ENCODE peak calls at places on chromosomes 12 and 14, in ten cellular contexts. One of them, this sample, is unnamed.

GRCh38 chr14:54627718-54628345 is 60.9 kb downstream of the SAMD4A start:
- DNase-seq in SW 1271: no peak
- DNase-seq in NCI-H1092: no peak
- DNase-seq in ELR: peak; percentile 36
- DNase-seq in endothelial cell of umbilical vein: peak; percentile 88
- DNase-seq in prostate gland: no peak
- DNase-seq in AG08395: peak; percentile 80
- DNase-seq in activated naive CD8-positive, alpha-beta T cell treated with anti-CD3 and anti-CD28 coated beads, Interleukin-2, amount 50 U/mL, for 24 hours: no peak
- DNase-seq in esophagus squamous epithelium: no peak
- DNase-seq in GM23338: peak; percentile 70
- DNase-seq in this sample: peak; percentile 68

GRCh38 chr14:103623883-103624482 is 5.0 kb upstream of the KLC1 start:
- DNase-seq in SW 1271: no peak
- DNase-seq in NCI-H1092: no peak
- DNase-seq in ELR: no peak
- DNase-seq in endothelial cell of umbilical vein: no peak
- DNase-seq in prostate gland: no peak
- DNase-seq in AG08395: no peak
- DNase-seq in activated naive CD8-positive, alpha-beta T cell treated with anti-CD3 and anti-CD28 coated beads, Interleukin-2, amount 50 U/mL, for 24 hours: no peak
- DNase-seq in esophagus squamous epithelium: no peak
- DNase-seq in GM23338: no peak
- DNase-seq in this sample: no peak

GRCh38 chr14:68146812-68147211 is 327.2 kb downstream of the RAD51B start:
- DNase-seq in SW 1271: peak; percentile 73
- DNase-seq in NCI-H1092: no peak
- DNase-seq in ELR: peak; percentile 96
- DNase-seq in endothelial cell of umbilical vein: no peak
- DNase-seq in prostate gland: peak; percentile 50
- DNase-seq in AG08395: peak; percentile 91
- DNase-seq in activated naive CD8-positive, alpha-beta T cell treated with anti-CD3 and anti-CD28 coated beads, Interleukin-2, amount 50 U/mL, for 24 hours: no peak
- DNase-seq in esophagus squamous epithelium: no peak
- DNase-seq in GM23338: no peak
- DNase-seq in this sample: peak; percentile 84

GRCh38 chr14:88270781-88271180 is 52.3 kb downstream of the KCNK10 start:
- DNase-seq in SW 1271: no peak
- DNase-seq in NCI-H1092: no peak
- DNase-seq in ELR: no peak
- DNase-seq in endothelial cell of umbilical vein: no peak
- DNase-seq in prostate gland: no peak
- DNase-seq in AG08395: no peak
- DNase-seq in activated naive CD8-positive, alpha-beta T cell treated with anti-CD3 and anti-CD28 coated beads, Interleukin-2, amount 50 U/mL, for 24 hours: no peak
- DNase-seq in esophagus squamous epithelium: no peak
- DNase-seq in GM23338: peak; percentile 72
- DNase-seq in this sample: no peak

GRCh38 chr12:325886-326285 is 63.2 kb downstream of the KDM5A start:
- DNase-seq in SW 1271: no peak
- DNase-seq in NCI-H1092: no peak
- DNase-seq in ELR: no peak
- DNase-seq in endothelial cell of umbilical vein: no peak
- DNase-seq in prostate gland: no peak
- DNase-seq in AG08395: peak; percentile 5
- DNase-seq in activated naive CD8-positive, alpha-beta T cell treated with anti-CD3 and anti-CD28 coated beads, Interleukin-2, amount 50 U/mL, for 24 hours: no peak
- DNase-seq in esophagus squamous epithelium: no peak
- DNase-seq in GM23338: no peak
- DNase-seq in this sample: no peak

GRCh38 chr12:52278530-52278929 is 4.1 kb downstream of the KRT86 start:
- DNase-seq in SW 1271: no peak
- DNase-seq in NCI-H1092: no peak
- DNase-seq in ELR: no peak
- DNase-seq in endothelial cell of umbilical vein: no peak
- DNase-seq in prostate gland: no peak
- DNase-seq in AG08395: no peak
- DNase-seq in activated naive CD8-positive, alpha-beta T cell treated with anti-CD3 and anti-CD28 coated beads, Interleukin-2, amount 50 U/mL, for 24 hours: no peak
- DNase-seq in esophagus squamous epithelium: no peak
- DNase-seq in GM23338: peak; percentile 34
- DNase-seq in this sample: no peak

GRCh38 chr12:124847675-124848074 is 16.0 kb downstream of the SCARB1 start:
- DNase-seq in SW 1271: no peak
- DNase-seq in NCI-H1092: no peak
- DNase-seq in ELR: no peak
- DNase-seq in endothelial cell of umbilical vein: no peak
- DNase-seq in prostate gland: peak; percentile 53
- DNase-seq in AG08395: no peak
- DNase-seq in activated naive CD8-positive, alpha-beta T cell treated with anti-CD3 and anti-CD28 coated beads, Interleukin-2, amount 50 U/mL, for 24 hours: no peak
- DNase-seq in esophagus squamous epithelium: no peak
- DNase-seq in GM23338: no peak
- DNase-seq in this sample: peak; percentile 33

GRCh38 chr12:108459106-108459505 is 56.0 kb upstream of the FICD start:
- DNase-seq in SW 1271: no peak
- DNase-seq in NCI-H1092: no peak
- DNase-seq in ELR: no peak
- DNase-seq in endothelial cell of umbilical vein: no peak
- DNase-seq in prostate gland: no peak
- DNase-seq in AG08395: no peak
- DNase-seq in activated naive CD8-positive, alpha-beta T cell treated with anti-CD3 and anti-CD28 coated beads, Interleukin-2, amount 50 U/mL, for 24 hours: no peak
- DNase-seq in esophagus squamous epithelium: no peak
- DNase-seq in GM23338: no peak
- DNase-seq in this sample: no peak

GRCh38 chr12:53042607-53043454 is 7.0 kb upstream of the TNS2 start:
- DNase-seq in SW 1271: no peak
- DNase-seq in NCI-H1092: no peak
- DNase-seq in ELR: peak; percentile 22
- DNase-seq in endothelial cell of umbilical vein: no peak
- DNase-seq in prostate gland: no peak
- DNase-seq in AG08395: no peak
- DNase-seq in activated naive CD8-positive, alpha-beta T cell treated with anti-CD3 and anti-CD28 coated beads, Interleukin-2, amount 50 U/mL, for 24 hours: no peak
- DNase-seq in esophagus squamous epithelium: no peak
- DNase-seq in GM23338: peak; percentile 51
- DNase-seq in this sample: no peak

GRCh38 chr14:75025082-75025481 is 22.4 kb downstream of the EIF2B2 start:
- DNase-seq in SW 1271: no peak
- DNase-seq in NCI-H1092: no peak
- DNase-seq in ELR: peak; percentile 69
- DNase-seq in endothelial cell of umbilical vein: peak; percentile 84
- DNase-seq in prostate gland: no peak
- DNase-seq in AG08395: no peak
- DNase-seq in activated naive CD8-positive, alpha-beta T cell treated with anti-CD3 and anti-CD28 coated beads, Interleukin-2, amount 50 U/mL, for 24 hours: no peak
- DNase-seq in esophagus squamous epithelium: no peak
- DNase-seq in GM23338: no peak
- DNase-seq in this sample: peak; percentile 13

GRCh38 chr14:57883061-57883460 is 17.2 kb upstream of the SLC35F4 start:
- DNase-seq in SW 1271: no peak
- DNase-seq in NCI-H1092: no peak
- DNase-seq in ELR: no peak
- DNase-seq in endothelial cell of umbilical vein: no peak
- DNase-seq in prostate gland: no peak
- DNase-seq in AG08395: peak; percentile 31
- DNase-seq in activated naive CD8-positive, alpha-beta T cell treated with anti-CD3 and anti-CD28 coated beads, Interleukin-2, amount 50 U/mL, for 24 hours: no peak
- DNase-seq in esophagus squamous epithelium: no peak
- DNase-seq in GM23338: no peak
- DNase-seq in this sample: peak; percentile 4

GRCh38 chr14:96940009-96940408 is 142.8 kb downstream of the VRK1 start:
- DNase-seq in SW 1271: no peak
- DNase-seq in NCI-H1092: no peak
- DNase-seq in ELR: peak; percentile 11
- DNase-seq in endothelial cell of umbilical vein: no peak
- DNase-seq in prostate gland: no peak
- DNase-seq in AG08395: no peak
- DNase-seq in activated naive CD8-positive, alpha-beta T cell treated with anti-CD3 and anti-CD28 coated beads, Interleukin-2, amount 50 U/mL, for 24 hours: peak; percentile 4
- DNase-seq in esophagus squamous epithelium: no peak
- DNase-seq in GM23338: peak; percentile 27
- DNase-seq in this sample: peak; percentile 17

GRCh38 chr12:59131462-59131861 is 211.2 kb upstream of the LRIG3 start:
- DNase-seq in SW 1271: no peak
- DNase-seq in NCI-H1092: no peak
- DNase-seq in ELR: no peak
- DNase-seq in endothelial cell of umbilical vein: no peak
- DNase-seq in prostate gland: no peak
- DNase-seq in AG08395: no peak
- DNase-seq in activated naive CD8-positive, alpha-beta T cell treated with anti-CD3 and anti-CD28 coated beads, Interleukin-2, amount 50 U/mL, for 24 hours: no peak
- DNase-seq in esophagus squamous epithelium: no peak
- DNase-seq in GM23338: peak; percentile 68
- DNase-seq in this sample: no peak

GRCh38 chr14:86673523-86673969 is 1143.6 kb downstream of the FLRT2 start:
- DNase-seq in SW 1271: no peak
- DNase-seq in NCI-H1092: no peak
- DNase-seq in ELR: no peak
- DNase-seq in endothelial cell of umbilical vein: no peak
- DNase-seq in prostate gland: peak; percentile 4
- DNase-seq in AG08395: no peak
- DNase-seq in activated naive CD8-positive, alpha-beta T cell treated with anti-CD3 and anti-CD28 coated beads, Interleukin-2, amount 50 U/mL, for 24 hours: no peak
- DNase-seq in esophagus squamous epithelium: no peak
- DNase-seq in GM23338: no peak
- DNase-seq in this sample: no peak

GRCh38 chr12:64105026-64105425 is 117.1 kb downstream of the KICS2 start:
- DNase-seq in SW 1271: no peak
- DNase-seq in NCI-H1092: no peak
- DNase-seq in ELR: no peak
- DNase-seq in endothelial cell of umbilical vein: no peak
- DNase-seq in prostate gland: peak; percentile 25
- DNase-seq in AG08395: no peak
- DNase-seq in activated naive CD8-positive, alpha-beta T cell treated with anti-CD3 and anti-CD28 coated beads, Interleukin-2, amount 50 U/mL, for 24 hours: no peak
- DNase-seq in esophagus squamous epithelium: no peak
- DNase-seq in GM23338: no peak
- DNase-seq in this sample: no peak

GRCh38 chr12:3530548-3530947 is 39.5 kb downstream of the PRMT8 start:
- DNase-seq in SW 1271: no peak
- DNase-seq in NCI-H1092: no peak
- DNase-seq in ELR: no peak
- DNase-seq in endothelial cell of umbilical vein: no peak
- DNase-seq in prostate gland: no peak
- DNase-seq in AG08395: no peak
- DNase-seq in activated naive CD8-positive, alpha-beta T cell treated with anti-CD3 and anti-CD28 coated beads, Interleukin-2, amount 50 U/mL, for 24 hours: no peak
- DNase-seq in esophagus squamous epithelium: no peak
- DNase-seq in GM23338: no peak
- DNase-seq in this sample: no peak

GRCh38 chr12:92242917-92243316 is 97.3 kb upstream of the BTG1 start:
- DNase-seq in SW 1271: no peak
- DNase-seq in NCI-H1092: no peak
- DNase-seq in ELR: no peak
- DNase-seq in endothelial cell of umbilical vein: no peak
- DNase-seq in prostate gland: no peak
- DNase-seq in AG08395: peak; percentile 18
- DNase-seq in activated naive CD8-positive, alpha-beta T cell treated with anti-CD3 and anti-CD28 coated beads, Interleukin-2, amount 50 U/mL, for 24 hours: no peak
- DNase-seq in esophagus squamous epithelium: no peak
- DNase-seq in GM23338: no peak
- DNase-seq in this sample: peak; percentile 20

GRCh38 chr12:76628745-76629144 is 69.2 kb upstream of the OSBPL8 start:
- DNase-seq in SW 1271: no peak
- DNase-seq in NCI-H1092: no peak
- DNase-seq in ELR: no peak
- DNase-seq in endothelial cell of umbilical vein: peak; percentile 30
- DNase-seq in prostate gland: no peak
- DNase-seq in AG08395: no peak
- DNase-seq in activated naive CD8-positive, alpha-beta T cell treated with anti-CD3 and anti-CD28 coated beads, Interleukin-2, amount 50 U/mL, for 24 hours: no peak
- DNase-seq in esophagus squamous epithelium: no peak
- DNase-seq in GM23338: no peak
- DNase-seq in this sample: no peak

This sample was measured in GM03348.